ENCODE peak calls at places on chromosomes 16 and 17, in four cellular contexts. K is tibial artery, Y is GM12878, I is HCT116. U is an unnamed sample.
A peak's percentile ranks its signal among the peaks of the same experiment; 100 is the strongest.

GRCh38 chr17:49035470-49036269 is 38.5 kb downstream of the IGF2BP1 start:
- DNase-seq in K (no peak), Y (no peak), I (peak; percentile 82), U (no peak)

GRCh38 chr17:787641-788221 is 5.6 kb downstream of the MRM3 start:
- DNase-seq in Y (no peak), I (no peak), K (no peak), U (no peak)

GRCh38 chr17:44916781-44917241 is 1.5 kb upstream of the GFAP start:
- DNase-seq in Y (no peak), I (no peak), K (no peak), U (no peak)

GRCh38 chr17:47224971-47225370 is 15.8 kb downstream of the MYL4 start:
- DNase-seq in K (no peak), Y (no peak), I (no peak), U (no peak)

GRCh38 chr17:69761767-69762321 is 313.2 kb upstream of the KCNJ16 start:
- DNase-seq in Y (no peak), K (no peak), I (no peak), U (no peak)

GRCh38 chr17:17545984-17546383 is 45.5 kb downstream of the PEMT start:
- DNase-seq in Y (no peak), I (no peak), K (no peak), U (no peak)

GRCh38 chr16:54351171-54351570 is 64.6 kb upstream of the IRX3 start:
- DNase-seq in I (no peak), Y (no peak), K (no peak), U (no peak)

GRCh38 chr17:1347681-1348318 is 52.2 kb downstream of the YWHAE start:
- DNase-seq in Y (no peak), K (peak; percentile 45), I (no peak), U (no peak)

GRCh38 chr17:63440127-63440769 is 5.9 kb downstream of the CYB561 start:
- DNase-seq in Y (no peak), K (no peak), I (no peak), U (no peak)

GRCh38 chr16:85777583-85778310 is 21.6 kb downstream of the EMC8 start:
- DNase-seq in I (no peak), K (no peak), Y (no peak), U (no peak)

GRCh38 chr16:84593825-84594724 is 23.8 kb downstream of the COTL1 start:
- DNase-seq in K (no peak), Y (peak; percentile 99), I (no peak), U (no peak)

GRCh38 chr17:50459081-50459676 is 9.5 kb downstream of the CHAD start:
- DNase-seq in Y (no peak), K (no peak), I (peak; percentile 15), U (no peak)

GRCh38 chr16:23107878-23108277 is 41.4 kb downstream of the USP31 start:
- DNase-seq in K (no peak), I (no peak), Y (no peak), U (no peak)

GRCh38 chr17:78793968-78794367 is 11.9 kb upstream of the CYTH1 start:
- DNase-seq in I (no peak), K (no peak), Y (no peak), U (no peak)

GRCh38 chr16:66927012-66927436 is 1.7 kb upstream of the RRAD start:
- DNase-seq in K (no peak), I (no peak), Y (no peak), U (no peak)

GRCh38 chr17:81576621-81577277 is 24.6 kb upstream of the FAAP100 start:
- DNase-seq in I (no peak), Y (no peak), K (no peak), U (no peak)
- TF ChIP-seq CTCF in I (no peak), Y (no peak), K (no peak), U (no peak)

GRCh38 chr17:75077490-75078096 is 10.2 kb upstream of the SLC16A5 start:
- DNase-seq in Y (no peak), I (no peak), K (peak; percentile 70), U (no peak)
- H3K4me3 ChIP-seq in Y (peak overlapping the region; percentile 47), I (peak overlapping the region; percentile 31), K (peak overlapping the region; percentile 57), U (peak overlapping the region; percentile 67)

GRCh38 chr16:79597277-79597676 is 3.3 kb downstream of the MAF start:
- DNase-seq in K (no peak), Y (no peak), I (no peak), U (no peak)

GRCh38 chr16:79597775-79598174 is 2.8 kb downstream of the MAF start:
- DNase-seq in Y (no peak), I (no peak), K (no peak), U (no peak)

GRCh38 chr16:79593754-79594153 is 6.8 kb downstream of the MAF start:
- DNase-seq in I (no peak), K (no peak), Y (no peak), U (no peak)

GRCh38 chr16:79595261-79595660 is 5.3 kb downstream of the MAF start:
- DNase-seq in Y (no peak), K (no peak), I (no peak), U (no peak)

GRCh38 chr16:79595916-79596450 is 4.6 kb downstream of the MAF start:
- DNase-seq in Y (no peak), I (no peak), K (no peak), U (no peak)
- H3K27ac ChIP-seq in Y (no peak overlapping the region), I (no peak overlapping the region), K (no peak overlapping the region), U (peak overlapping the region; percentile 37)

DNA sequence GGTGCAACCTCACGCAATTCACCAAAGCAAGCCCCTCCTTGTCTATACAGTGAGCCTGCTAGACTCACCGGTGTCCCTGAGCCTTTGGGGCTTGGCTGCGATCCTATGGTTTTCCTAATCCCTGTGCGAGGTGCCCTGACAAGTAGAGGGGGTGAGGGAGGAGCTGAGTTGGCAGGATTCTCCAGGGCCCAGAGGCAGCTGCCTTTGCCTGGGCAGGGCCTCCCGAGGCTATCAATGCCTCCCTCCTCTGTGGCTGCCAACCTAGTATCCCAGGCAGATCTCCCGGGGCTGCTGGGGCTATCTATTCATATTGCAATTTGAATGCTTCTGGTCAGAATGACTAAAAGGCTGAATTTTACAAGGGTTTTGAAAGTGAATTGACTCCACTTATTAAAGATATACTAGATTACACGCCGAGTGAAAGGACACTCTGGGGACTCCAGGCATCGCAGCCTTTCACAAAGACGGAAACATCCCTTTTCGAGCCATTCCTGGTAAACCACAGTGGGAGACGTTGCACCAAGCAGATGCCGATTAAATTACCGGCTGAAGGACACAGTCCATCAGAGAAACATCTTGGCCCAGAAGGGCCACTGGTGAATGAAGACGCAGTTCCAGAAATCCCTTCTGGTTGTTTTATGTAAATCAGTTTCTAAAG is 11.3 kb upstream of the PITPNM3 start:
- DNase-seq in Y (no peak), I (no peak), K (no peak), U (no peak)
- TF ChIP-seq CTCF in Y (no peak), I (no peak), K (no peak), U (no peak)

GRCh38 chr17:38464251-38464722 is 36.0 kb downstream of the ARHGAP23 start:
- DNase-seq in Y (no peak), K (peak; percentile 74), I (no peak), U (peak; percentile 92)
- H3K4me3 ChIP-seq in Y (no peak overlapping the region), K (peak overlapping the region; percentile 48), I (no peak overlapping the region), U (peak overlapping the region; percentile 79)